ENCODE peak calls at places on chromosomes 6 and 20, in four cellular contexts. N is stimulated activated CD4-positive, alpha-beta T cell treated with anti-CD3 and anti-CD28 coated beads, Interleukin-2, amount 100 ng/mL, for 4 hours; M is EH; L is nephron progenitor cell. A is an unnamed sample.

GRCh38 chr6:135231469-135231844 is 50.3 kb downstream of the MYB start:
- DNase-seq in M (peak; percentile 56), N (no peak), L (no peak), A (no peak)

GRCh38 chr6:35203152-35203670 is 10.5 kb upstream of the SCUBE3 start:
- DNase-seq in N (no peak), M (no peak), L (no peak), A (no peak)

GRCh38 chr6:88843040-88843439 is 120.4 kb downstream of the RNGTT start:
- DNase-seq in L (no peak), M (peak; percentile 87), N (no peak), A (no peak)

GRCh38 chr6:5670381-5670780 is 336.3 kb downstream of the NRN1 start:
- DNase-seq in L (no peak), M (peak; percentile 46), N (no peak), A (no peak)

GRCh38 chr20:19249515-19249914 is 37.1 kb downstream of the SLC24A3 start:
- DNase-seq in N (no peak), M (peak; percentile 46), L (no peak), A (peak; percentile 47)

GRCh38 chr20:3857405-3857804 is 10.8 kb downstream of the MAVS start:
- DNase-seq in L (no peak), M (no peak), N (no peak), A (no peak)

GRCh38 chr20:31720486-31721407 is 1.9 kb downstream of the BCL2L1 start:
- DNase-seq in L (no peak), M (no peak), N (no peak), A (peak; percentile 74)

GRCh38 chr6:42714098-42714761 is 8.2 kb downstream of the PRPH2 start:
- DNase-seq in L (no peak), N (no peak), M (peak; percentile 56), A (no peak)

GRCh38 chr6:131949909-131950766 is 1.0 kb downstream of the CCN2 start:
- DNase-seq in N (no peak), M (peak; percentile 89), L (peak; percentile 84), A (peak; percentile 63)

GRCh38 chr20:49794336-49795124 is 18.1 kb upstream of the SLC9A8 start:
- DNase-seq in L (no peak), M (peak; percentile 62), N (no peak), A (no peak)

GRCh38 chr6:35406666-35407065 is 45.5 kb upstream of the FANCE start:
- DNase-seq in L (peak; percentile 27), M (no peak), N (no peak), A (no peak)

A was measured in RKO.